ENCODE peak calls at places on chromosomes 5 and 9, in seven cellular contexts. E is sigmoid colon, T is IMR-90, C is prostate gland, P is ovary, S is HepG2, O is spleen. U is an unnamed sample.

GRCh38 chr9:5470122-5470521 is 19.8 kb downstream of the CD274 start:
- DNase-seq in P (no peak), E (no peak), S (no peak), T (no peak), O (no peak), C (no peak), U (no peak)

GRCh38 chr5:135307143-135307903 is 91.7 kb downstream of the MACROH2A1 start:
- DNase-seq in E (no peak), T (no peak), C (no peak), O (no peak), S (no peak), P (no peak), U (no peak)

GRCh38 chr9:27212621-27213020 is 84.3 kb downstream of the EQTN start:
- DNase-seq in O (no peak), T (no peak), S (no peak), C (no peak), P (no peak), E (no peak), U (no peak)

GRCh38 chr9:71353723-71354122 is 232.3 kb upstream of the TRPM3 start:
- DNase-seq in O (no peak), C (no peak), P (no peak), E (no peak), T (peak; percentile 18), S (no peak), U (no peak)

GRCh38 chr5:133928690-133929393 is 39.6 kb downstream of the C5orf15 start:
- DNase-seq in S (no peak), T (no peak), C (no peak), P (no peak), E (no peak), O (no peak), U (no peak)

GRCh38 chr5:71740015-71740753 is 21.1 kb downstream of the CARTPT start:
- DNase-seq in S (no peak), C (no peak), P (no peak), T (no peak), E (no peak), O (no peak), U (no peak)

GRCh38 chr9:37377688-37378612 is 44.5 kb upstream of the GRHPR start:
- DNase-seq in P (no peak), E (no peak), T (no peak), C (no peak), S (no peak), O (no peak), U (no peak)

GRCh38 chr9:129979346-129979745 is 63.6 kb downstream of the FNBP1 start:
- DNase-seq in C (no peak), E (no peak), T (no peak), O (no peak), S (no peak), P (no peak), U (no peak)

GRCh38 chr5:172659909-172660628 is 19.0 kb downstream of the NEURL1B start:
- DNase-seq in S (peak; percentile 95), C (peak; percentile 84), P (peak; percentile 78), O (peak; percentile 83), T (peak; percentile 94), E (peak; percentile 98), U (peak; percentile 77)

GRCh38 chr5:172660974-172661373 is 19.9 kb downstream of the NEURL1B start:
- DNase-seq in T (no peak), C (no peak), O (peak; percentile 17), E (peak; percentile 50), P (no peak), S (no peak), U (no peak)

GRCh38 chr5:172658869-172659513 is 17.9 kb downstream of the NEURL1B start:
- DNase-seq in T (peak; percentile 46), E (peak; percentile 88), C (peak; percentile 64), P (peak; percentile 55), O (peak; percentile 41), S (no peak), U (peak; percentile 68)

GRCh38 chr5:172659570-172659908 is 18.5 kb downstream of the NEURL1B start:
- DNase-seq in E (no peak), S (no peak), T (no peak), P (no peak), O (no peak), C (no peak), U (no peak)

GRCh38 chr5:172658391-172658790 is 17.3 kb downstream of the NEURL1B start:
- DNase-seq in C (no peak), O (peak; percentile 32), E (peak; percentile 61), P (no peak), S (no peak), T (no peak), U (no peak)
- H3K4me1 ChIP-seq in C (peaks cover 12% of the 10 kb centered on the region), O (no peaks in the 10 kb centered on the region), E (peaks cover 83% of the 10 kb centered on the region), P (peaks cover 30% of the 10 kb centered on the region), S (peaks cover 47% of the 10 kb centered on the region), T (peaks cover 27% of the 10 kb centered on the region), U (peaks cover 32% of the 10 kb centered on the region)

GRCh38 chr5:107570805-107571531 is 99.8 kb downstream of the EFNA5 start:
- DNase-seq in C (no peak), E (no peak), O (no peak), P (no peak), T (no peak), S (peak; percentile 2), U (no peak)
- TF ChIP-seq POLR2A in C (no peak), E (no peak), O (no peak), P (no peak), T (no peak), S (no peak), U (no peak)

GRCh38 chr5:74409166-74409706 is 231.3 kb downstream of the ENC1 start:
- DNase-seq in S (no peak), O (no peak), C (no peak), T (no peak), E (no peak), P (no peak), U (no peak)

GRCh38 chr5:74408150-74409043 is 232.1 kb downstream of the ENC1 start:
- DNase-seq in P (no peak), C (no peak), T (no peak), S (peak; percentile 96), E (no peak), O (no peak), U (no peak)

GRCh38 chr5:74409737-74410136 is 230.8 kb downstream of the ENC1 start:
- DNase-seq in E (no peak), C (no peak), S (no peak), T (no peak), P (no peak), O (no peak), U (no peak)

GRCh38 chr5:74404574-74405310 is 235.8 kb downstream of the ENC1 start:
- DNase-seq in T (no peak), C (no peak), P (no peak), S (no peak), O (no peak), E (no peak), U (no peak)

DNA sequence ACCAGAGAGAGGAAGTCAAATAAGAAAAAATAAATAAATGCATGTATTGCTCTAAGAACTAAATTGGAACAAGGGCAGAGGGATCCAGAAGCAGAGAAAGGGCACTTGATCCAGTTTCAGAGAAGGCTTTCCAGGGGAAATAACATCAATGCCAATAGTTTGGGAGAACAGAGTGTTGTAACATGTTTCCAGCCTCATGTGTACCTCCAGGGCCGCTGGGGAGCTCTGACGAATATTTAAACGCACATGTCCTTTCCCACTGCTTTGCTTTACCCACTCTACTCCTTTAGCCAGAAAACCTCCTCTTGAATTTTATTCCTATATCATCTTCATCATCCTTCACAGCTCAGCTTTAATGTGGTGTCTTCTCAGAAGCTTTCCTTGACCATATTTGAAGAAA is 233.7 kb downstream of the ENC1 start:
- DNase-seq in C (no peak), T (no peak), P (no peak), O (no peak), E (no peak), S (no peak), U (no peak)
- H3K4me1 ChIP-seq in C (peaks cover 8% of the 10 kb centered on the region), T (no peaks in the 10 kb centered on the region), P (no peaks in the 10 kb centered on the region), O (no peaks in the 10 kb centered on the region), E (peaks cover 6% of the 10 kb centered on the region), S (peaks cover 61% of the 10 kb centered on the region), U (peaks cover 25% of the 10 kb centered on the region)

GRCh38 chr9:127878652-127879377 is 1.3 kb upstream of the AK1 start:
- DNase-seq in O (no peak), T (no peak), C (no peak), S (no peak), P (no peak), E (no peak), U (no peak)

GRCh38 chr9:127878001-127878651 is 651 bp upstream of the AK1 start:
- DNase-seq in O (no peak), T (no peak), P (peak; percentile 46), C (no peak), E (peak; percentile 64), S (no peak), U (no peak)

GRCh38 chr9:127876026-127876763 is 1.3 kb downstream of the AK1 start:
- DNase-seq in T (no peak), P (peak; percentile 39), C (no peak), O (peak; percentile 69), E (no peak), S (no peak), U (no peak)

GRCh38 chr9:127876764-127877562 is 512 bp downstream of the AK1 start:
- DNase-seq in S (no peak), T (no peak), P (peak; percentile 36), E (peak; percentile 78), C (no peak), O (peak; percentile 68), U (peak; percentile 41)

DNA sequence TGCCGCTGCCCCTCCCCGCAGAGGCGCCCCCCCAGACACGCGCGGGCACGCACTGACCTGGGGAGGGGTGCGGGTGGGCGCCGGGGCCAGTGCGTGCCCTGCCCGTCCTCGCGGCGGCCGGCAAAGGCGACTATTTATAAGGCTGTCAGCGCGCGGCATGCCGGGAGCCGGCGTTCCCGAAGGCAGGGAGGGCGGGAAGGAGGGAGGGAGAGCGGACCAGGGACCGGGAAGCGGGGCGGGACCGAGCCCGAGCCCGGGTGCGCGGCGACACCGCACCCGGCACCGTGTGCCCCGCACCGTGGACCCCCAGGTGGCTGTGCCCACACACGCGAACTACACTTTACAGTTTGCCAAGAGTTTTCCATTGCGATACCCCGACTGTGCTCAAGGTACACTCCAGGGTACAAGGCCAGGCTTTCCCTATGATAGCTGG is at the start of gene AK1:
- DNase-seq in C (peak; percentile 75), P (peak; percentile 84), O (peak; percentile 86), S (no peak), T (peak; percentile 37), E (peak; percentile 91), U (peak; percentile 92)
- TF ChIP-seq POLR2A in C (peak; percentile 59), P (peak; percentile 28), O (no peak), S (peak; percentile 62), T (peak; percentile 42), E (no peak), U (peak; percentile 26)

GRCh38 chr5:119300311-119300670 is 55.5 kb upstream of the TNFAIP8 start:
- DNase-seq in E (no peak), T (no peak), S (no peak), C (no peak), O (no peak), P (no peak), U (no peak)
- H3K4me1 ChIP-seq in E (peaks cover 25% of the 10 kb centered on the region), T (peaks cover 16% of the 10 kb centered on the region), S (peaks cover 52% of the 10 kb centered on the region), C (peaks cover 6% of the 10 kb centered on the region), O (peaks cover 24% of the 10 kb centered on the region), P (no peaks in the 10 kb centered on the region), U (no peaks in the 10 kb centered on the region)

U was measured in testis.